ENCODE peak calls at places on chromosome 1, in ten cellular contexts. B is ovary; D is H9; I is GM13976; Y is CD8-positive, alpha-beta T cell; T is CD4-positive, alpha-beta T cell; Q is fibroblast of mammary gland; X is Peyer's patch; N is fibroblast of the aortic adventitia; J is MM.1S. R is an unnamed sample.

GRCh38 chr1:30810416-30811105 is 53.0 kb upstream of the LAPTM5 start:
- DNase-seq in B (no peak), D (no peak), I (no peak), Y (no peak), T (no peak), Q (no peak), X (no peak), N (no peak), J (no peak), R (no peak)

GRCh38 chr1:64251971-64252370 is 48.5 kb downstream of the UBE2U start:
- DNase-seq in B (no peak), D (peak; percentile 63), I (no peak), Y (no peak), T (no peak), Q (no peak), X (no peak), N (no peak), J (no peak), R (no peak)

GRCh38 chr1:58251415-58252073 is 295.0 kb downstream of the OMA1 start:
- DNase-seq in B (no peak), D (peak; percentile 51), I (peak; percentile 34), Y (no peak), T (no peak), Q (peak; percentile 16), X (no peak), N (no peak), J (no peak), R (peak; percentile 13)

GRCh38 chr1:71656902-71657301 is 576.1 kb upstream of the ZRANB2 start:
- DNase-seq in B (no peak), D (no peak), I (no peak), Y (no peak), T (no peak), Q (peak; percentile 46), X (no peak), N (peak; percentile 67), J (no peak), R (no peak)

GRCh38 chr1:234965128-234965527 is 163.5 kb downstream of the TOMM20 start:
- DNase-seq in B (no peak), D (no peak), I (no peak), Y (no peak), T (no peak), Q (no peak), X (peak; percentile 37), N (peak; percentile 65), J (no peak), R (no peak)

GRCh38 chr1:100449477-100449876 is 88.5 kb upstream of the GPR88 start:
- DNase-seq in B (no peak), D (no peak), I (no peak), Y (no peak), T (no peak), Q (no peak), X (no peak), N (no peak), J (no peak), R (no peak)

GRCh38 chr1:228162286-228163003 is 3.2 kb upstream of the IBA57 start:
- DNase-seq in B (peak; percentile 56), D (peak; percentile 56), I (no peak), Y (no peak), T (no peak), Q (no peak), X (no peak), N (peak; percentile 16), J (no peak), R (no peak)

GRCh38 chr1:245823408-245824147 is 668.8 kb downstream of the KIF26B start:
- DNase-seq in B (no peak), D (no peak), I (no peak), Y (no peak), T (no peak), Q (peak; percentile 93), X (no peak), N (no peak), J (no peak), R (no peak)

GRCh38 chr1:85894651-85895050 is 186.4 kb upstream of the ZNHIT6 start:
- DNase-seq in B (peak; percentile 21), D (peak; percentile 36), I (peak; percentile 63), Y (no peak), T (no peak), Q (peak; percentile 44), X (no peak), N (peak; percentile 49), J (peak; percentile 60), R (peak; percentile 12)

GRCh38 chr1:209732725-209733124 is 23.1 kb upstream of the TRAF3IP3 start:
- DNase-seq in B (no peak), D (no peak), I (no peak), Y (no peak), T (no peak), Q (peak; percentile 27), X (no peak), N (no peak), J (no peak), R (no peak)

GRCh38 chr1:22204057-22204840 is 61.4 kb upstream of the WNT4 start:
- DNase-seq in B (no peak), D (no peak), I (no peak), Y (no peak), T (no peak), Q (no peak), X (no peak), N (no peak), J (no peak), R (no peak)

GRCh38 chr1:230807551-230808267 is 60.5 kb downstream of the CAPN9 start:
- DNase-seq in B (no peak), D (no peak), I (no peak), Y (no peak), T (no peak), Q (no peak), X (no peak), N (no peak), J (no peak), R (no peak)

GRCh38 chr1:224317383-224318045 is 12.5 kb downstream of the NVL start:
- DNase-seq in B (no peak), D (no peak), I (no peak), Y (no peak), T (no peak), Q (no peak), X (no peak), N (no peak), J (no peak), R (no peak)

GRCh38 chr1:22412932-22413727 is 38.5 kb upstream of the ZBTB40 start:
- DNase-seq in B (no peak), D (no peak), I (no peak), Y (no peak), T (no peak), Q (peak; percentile 40), X (no peak), N (peak; percentile 52), J (no peak), R (peak; percentile 28)

GRCh38 chr1:184890539-184890973 is 83.8 kb downstream of the NIBAN1 start:
- DNase-seq in B (no peak), D (no peak), I (no peak), Y (peak; percentile 10), T (peak; percentile 21), Q (peak; percentile 32), X (no peak), N (peak; percentile 72), J (no peak), R (peak; percentile 75)

GRCh38 chr1:47819503-47819888 is 177.7 kb downstream of the TRABD2B start:
- DNase-seq in B (no peak), D (no peak), I (no peak), Y (no peak), T (no peak), Q (no peak), X (no peak), N (no peak), J (no peak), R (no peak)

GRCh38 chr1:223084466-223084865 is 58.6 kb downstream of the TLR5 start:
- DNase-seq in B (no peak), D (no peak), I (no peak), Y (no peak), T (no peak), Q (no peak), X (no peak), N (peak; percentile 14), J (no peak), R (no peak)

GRCh38 chr1:190649553-190649952 is 171.9 kb upstream of the BRINP3 start:
- DNase-seq in B (no peak), D (no peak), I (no peak), Y (no peak), T (no peak), Q (no peak), X (no peak), N (no peak), J (no peak), R (no peak)

GRCh38 chr1:110523011-110523410 is 4.0 kb upstream of the KCNA10 start:
- DNase-seq in B (no peak), D (no peak), I (no peak), Y (no peak), T (no peak), Q (peak; percentile 25), X (no peak), N (no peak), J (no peak), R (no peak)
- TF ChIP-seq CTCF in B (no peak), D (no peak), I (no peak), Y (no peak), T (no peak), Q (no peak), X (no peak), N (no peak), J (no peak), R (no peak)

GRCh38 chr1:19640363-19641316 is 3.5 kb upstream of the NBL1 start:
- DNase-seq in B (no peak), D (peak; percentile 77), I (no peak), Y (no peak), T (no peak), Q (no peak), X (peak; percentile 87), N (no peak), J (no peak), R (no peak)
- TF ChIP-seq CTCF in B (no peak), D (peak; percentile 18), I (no peak), Y (no peak), T (no peak), Q (no peak), X (no peak), N (no peak), J (no peak), R (no peak)

DNA sequence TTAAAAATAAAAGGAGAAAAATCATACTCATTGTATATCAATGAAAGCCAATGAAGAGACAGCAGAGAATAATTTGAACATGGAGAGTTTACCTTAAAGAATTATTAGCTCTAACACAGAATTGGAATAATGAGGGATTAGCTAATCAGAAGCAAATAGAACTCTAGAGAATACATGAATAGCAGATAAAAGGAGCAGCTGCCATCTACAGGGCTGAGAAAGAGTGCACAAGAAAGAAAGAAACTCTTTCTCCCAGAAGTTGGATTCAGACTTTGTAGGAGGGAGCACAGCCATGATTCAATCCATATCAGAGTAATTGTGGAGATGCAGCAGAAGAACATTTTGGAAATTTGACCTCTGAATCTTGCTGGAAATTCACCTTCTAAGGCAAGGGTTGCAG is 1171.2 kb downstream of the PLA2G4A start:
- DNase-seq in B (no peak), D (no peak), I (no peak), Y (no peak), T (no peak), Q (no peak), X (no peak), N (no peak), J (no peak), R (no peak)
- TF ChIP-seq CTCF in B (no peak), D (peak; percentile 35), I (no peak), Y (no peak), T (no peak), Q (no peak), X (no peak), N (no peak), J (no peak), R (peak; percentile 36)

DNA sequence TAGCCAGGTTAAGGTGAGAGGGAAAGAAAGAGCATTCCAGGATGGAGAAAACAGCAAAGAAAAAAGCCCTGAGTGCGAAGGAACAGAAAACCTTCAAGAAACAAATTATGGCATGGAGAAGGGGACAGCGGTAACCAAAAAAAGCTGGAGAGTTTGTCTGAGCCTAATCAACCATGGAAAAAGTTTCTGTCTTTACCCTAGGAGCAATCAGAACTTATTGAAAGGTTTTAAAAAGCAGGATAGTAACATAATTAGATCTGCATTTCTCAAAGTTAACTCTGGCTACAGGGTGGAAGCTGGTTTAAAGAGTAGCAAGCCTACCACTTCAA is 26.1 kb upstream of the HPDL start:
- DNase-seq in B (no peak), D (no peak), I (no peak), Y (no peak), T (no peak), Q (no peak), X (no peak), N (no peak), J (no peak), R (no peak)
- TF ChIP-seq CTCF in B (no peak), D (no peak), I (no peak), Y (no peak), T (no peak), Q (no peak), X (no peak), N (no peak), J (no peak), R (no peak)